ENCODE peak calls at places on chromosome 5, in seven cellular contexts. G is aorta; P is adrenal gland; S is CD4-positive, alpha-beta T cell; D is AG04450; K is heart right ventricle; U is HepG2. W is an unnamed sample.

GRCh38 chr5:14038341-14038959 is 94.0 kb upstream of the DNAH5 start:
- DNase-seq in G (no peak), D (peak; percentile 78), U (peak; percentile 32), P (no peak), S (no peak), K (no peak), W (peak; percentile 47)

GRCh38 chr5:131505237-131505908 is 129.7 kb downstream of the RAPGEF6 start:
- DNase-seq in K (no peak), U (no peak), P (no peak), D (no peak), S (no peak), G (no peak), W (no peak)

GRCh38 chr5:139747583-139748504 is 47.8 kb upstream of the PSD2 start:
- DNase-seq in U (no peak), K (peak; percentile 49), G (peak; percentile 70), D (no peak), S (peak; percentile 22), P (peak; percentile 47), W (peak; percentile 89)

GRCh38 chr5:76492819-76493189 is 89.7 kb downstream of the IQGAP2 start:
- DNase-seq in G (no peak), S (no peak), P (no peak), U (no peak), K (no peak), D (no peak), W (no peak)

GRCh38 chr5:66967826-66968262 is 228.8 kb downstream of the CD180 start:
- DNase-seq in S (no peak), D (no peak), K (no peak), U (no peak), G (no peak), P (peak; percentile 33), W (no peak)

GRCh38 chr5:378976-379742 is 57.6 kb downstream of the AHRR start:
- DNase-seq in D (no peak), K (no peak), G (peak; percentile 6), P (no peak), U (no peak), S (no peak), W (no peak)

GRCh38 chr5:154513669-154514084 is 35.6 kb upstream of the HAND1 start:
- DNase-seq in G (no peak), U (no peak), P (no peak), D (no peak), K (no peak), S (no peak), W (no peak)

GRCh38 chr5:129046151-129046550 is 48.4 kb upstream of the ISOC1 start:
- DNase-seq in U (no peak), G (no peak), P (no peak), S (no peak), K (no peak), D (no peak), W (no peak)

GRCh38 chr5:35470866-35471265 is 146.8 kb upstream of the SPEF2 start:
- DNase-seq in G (no peak), U (peak; percentile 44), D (no peak), S (no peak), K (no peak), P (peak; percentile 49), W (peak; percentile 60)

GRCh38 chr5:66164044-66164790 is 20.1 kb downstream of the SREK1 start:
- DNase-seq in P (no peak), D (peak; percentile 41), U (no peak), K (no peak), S (no peak), G (no peak), W (peak; percentile 10)

GRCh38 chr5:146048994-146049703 is 56.2 kb downstream of the PLAC8L1 start:
- DNase-seq in G (no peak), P (peak; percentile 43), U (peak; percentile 66), K (no peak), S (no peak), D (peak; percentile 65), W (peak; percentile 81)

GRCh38 chr5:14842117-14842516 is 29.5 kb downstream of the ANKH start:
- DNase-seq in U (peak; percentile 81), P (no peak), S (no peak), K (no peak), D (no peak), G (no peak), W (no peak)

GRCh38 chr5:23139338-23140171 is 286.4 kb upstream of the CDH12 start:
- DNase-seq in P (no peak), U (peak; percentile 3), S (no peak), K (no peak), D (no peak), G (no peak), W (peak; percentile 48)

GRCh38 chr5:14767942-14768837 is 103.4 kb downstream of the ANKH start:
- DNase-seq in D (no peak), S (no peak), K (no peak), P (no peak), G (no peak), U (peak; percentile 15), W (peak; percentile 14)

GRCh38 chr5:142395334-142395733 is 70.5 kb upstream of the SPRY4 start:
- DNase-seq in P (no peak), D (no peak), G (no peak), U (no peak), K (no peak), S (no peak), W (no peak)

GRCh38 chr5:172921906-172922305 is 37.3 kb upstream of the RPL26L1 start:
- DNase-seq in U (no peak), D (no peak), P (peak; percentile 81), S (no peak), K (no peak), G (no peak), W (no peak)

GRCh38 chr5:84564311-84564710 is 179.6 kb upstream of the EDIL3 start:
- DNase-seq in G (no peak), P (no peak), S (no peak), K (no peak), U (no peak), D (peak; percentile 6), W (no peak)

GRCh38 chr5:95417971-95418370 is 26.8 kb downstream of the FAM81B start:
- DNase-seq in K (no peak), D (no peak), P (no peak), U (no peak), G (no peak), S (no peak), W (no peak)

GRCh38 chr5:9533577-9534334 is 12.1 kb downstream of the SEMA5A start:
- DNase-seq in G (no peak), K (no peak), U (no peak), S (no peak), P (no peak), D (no peak), W (no peak)

GRCh38 chr5:160514866-160515265 is 93.2 kb downstream of the PTTG1 start:
- DNase-seq in S (no peak), G (no peak), K (no peak), U (no peak), D (no peak), P (no peak), W (no peak)

GRCh38 chr5:112388739-112389138 is 30.3 kb downstream of the EPB41L4A start:
- DNase-seq in G (no peak), U (no peak), K (no peak), P (no peak), D (no peak), S (no peak), W (no peak)

GRCh38 chr5:127844631-127845030 is 141.4 kb downstream of the CCDC192 start:
- DNase-seq in D (no peak), G (no peak), P (no peak), K (peak; percentile 60), U (no peak), S (no peak), W (no peak)

GRCh38 chr5:180161420-180162303 is 47.3 kb downstream of the RASGEF1C start:
- DNase-seq in G (no peak), P (no peak), U (peak; percentile 31), K (no peak), S (no peak), D (no peak), W (peak; percentile 2)

GRCh38 chr5:119331566-119332095 is 24.2 kb upstream of the TNFAIP8 start:
- DNase-seq in G (no peak), U (no peak), K (no peak), P (no peak), D (no peak), S (no peak), W (no peak)

GRCh38 chr5:40410939-40411635 is 268.6 kb upstream of the PTGER4 start:
- DNase-seq in U (no peak), S (no peak), P (no peak), D (no peak), G (no peak), K (no peak), W (no peak)

DNA sequence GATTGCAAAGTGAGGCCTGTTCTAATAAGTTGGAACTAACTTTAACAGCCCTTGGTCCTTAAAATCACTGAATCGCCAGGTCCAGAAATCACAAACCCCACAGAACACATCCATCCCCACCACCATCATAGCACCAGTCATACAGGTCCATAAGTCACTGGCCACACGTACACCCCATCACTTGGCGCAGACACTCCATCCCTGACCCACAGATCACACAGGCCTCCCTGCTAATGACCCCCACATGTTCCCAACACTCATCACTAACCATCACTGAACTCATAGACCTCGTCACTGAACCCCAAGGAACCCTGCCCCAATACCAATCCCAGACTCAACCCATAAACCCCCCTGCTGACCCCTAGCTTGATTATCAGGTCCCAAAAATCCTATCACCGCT is 41.2 kb upstream of the ZNF300 start:
- DNase-seq in K (no peak), U (no peak), D (no peak), S (no peak), P (peak; percentile 7), G (no peak), W (no peak)
- H3K27ac ChIP-seq in K (peak overlapping the region; percentile 80), U (no peak overlapping the region), D (no peak overlapping the region), S (no peak overlapping the region), P (no peak overlapping the region), G (peak overlapping the region; percentile 60), W (no peak overlapping the region)

GRCh38 chr5:51395245-51395644 is 12.0 kb downstream of the ISL1 start:
- DNase-seq in S (no peak), P (no peak), G (no peak), U (no peak), K (no peak), D (no peak), W (no peak)
- H3K27me3 ChIP-seq in S (peaks cover 51% of the 10 kb centered on the region), P (peaks cover 43% of the 10 kb centered on the region), G (no peaks in the 10 kb centered on the region), U (no peaks in the 10 kb centered on the region), K (peaks cover 97% of the 10 kb centered on the region), D (peaks cover 9% of the 10 kb centered on the region), W (peaks cover 83% of the 10 kb centered on the region)

GRCh38 chr5:102760815-102761214 is 5.7 kb downstream of the PAM start:
- DNase-seq in S (no peak), U (no peak), K (no peak), P (no peak), G (no peak), D (no peak), W (no peak)
- H3K27ac ChIP-seq in S (no peak overlapping the region), U (no peak overlapping the region), K (peak overlapping the region; percentile 29), P (no peak overlapping the region), G (peak overlapping the region; percentile 64), D (no peak overlapping the region), W (no peak overlapping the region)

DNA sequence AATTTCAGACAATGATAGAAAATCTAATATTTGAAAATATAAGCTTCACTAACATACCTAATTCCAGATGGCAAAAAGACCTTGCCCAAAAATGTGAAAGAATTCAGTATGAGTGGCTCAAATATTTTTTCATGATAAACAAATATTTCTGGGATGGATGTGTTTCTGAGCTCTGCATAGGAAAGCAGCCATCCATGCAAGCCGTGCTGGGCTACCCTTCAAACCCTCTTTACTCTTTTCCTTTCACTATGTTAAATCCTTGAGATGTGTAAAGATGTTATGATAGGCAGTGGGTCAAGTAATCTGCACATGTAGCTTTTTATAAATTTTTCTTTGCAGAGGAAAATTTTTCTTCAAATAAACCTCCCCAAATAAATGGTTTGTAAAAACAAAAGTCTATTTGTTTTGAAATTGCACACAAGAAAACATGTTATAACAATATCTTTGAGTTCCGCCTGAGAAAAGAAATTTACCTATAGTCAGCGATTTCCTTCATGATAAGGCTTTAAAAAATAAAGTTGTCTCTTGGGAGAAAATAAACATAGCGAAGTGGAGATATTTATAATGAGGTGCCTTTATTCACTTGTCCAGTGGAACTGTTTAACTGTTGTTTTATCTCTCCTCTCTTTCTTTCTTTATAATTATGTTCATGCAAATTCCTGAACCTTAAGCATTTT is 154.3 kb upstream of the PITX1 start:
- DNase-seq in D (no peak), K (no peak), U (no peak), P (no peak), G (no peak), S (no peak), W (no peak)
- H3K27me3 ChIP-seq in D (no peaks in the 10 kb centered on the region), K (peaks cover 64% of the 10 kb centered on the region), U (no peaks in the 10 kb centered on the region), P (peaks cover 5% of the 10 kb centered on the region), G (no peaks in the 10 kb centered on the region), S (peaks cover 20% of the 10 kb centered on the region), W (no peaks in the 10 kb centered on the region)

W was measured in hepatocyte.